ENCODE peak calls at places on chromosomes 16 and 17, in four cellular contexts. Y is gastrocnemius medialis, K is H1, L is A549. Z is an unnamed sample.
A peak's percentile ranks its signal among the peaks of the same experiment; 100 is the strongest.

GRCh38 chr16:70677499-70678120 is 8.2 kb downstream of the MTSS2 start:
- DNase-seq in Y (no peak), K (no peak), L (no peak), Z (no peak)

GRCh38 chr17:4598776-4599504 is 14.6 kb downstream of the SMTNL2 start:
- DNase-seq in Y (peak; percentile 93), K (no peak), L (no peak), Z (no peak)

GRCh38 chr17:66777689-66778225 is 57.2 kb upstream of the CACNG5 start:
- DNase-seq in Y (no peak), K (peak; percentile 78), L (no peak), Z (peak; percentile 79)

GRCh38 chr16:57616241-57616640 is 12.2 kb upstream of the ADGRG1 start:
- DNase-seq in Y (no peak), K (no peak), L (no peak), Z (no peak)

GRCh38 chr17:76612977-76613851 is 27.6 kb upstream of the ST6GALNAC2 start:
- DNase-seq in Y (no peak), K (peak; percentile 51), L (peak; percentile 58), Z (peak; percentile 82)

GRCh38 chr17:61064087-61064951 is 335.3 kb upstream of the TBX2 start:
- DNase-seq in Y (no peak), K (no peak), L (no peak), Z (no peak)

GRCh38 chr17:869067-869466 is 86.9 kb downstream of the MRM3 start:
- DNase-seq in Y (peak; percentile 97), K (no peak), L (no peak), Z (no peak)

GRCh38 chr16:84065536-84066132 is 23.0 kb upstream of the SLC38A8 start:
- DNase-seq in Y (peak; percentile 49), K (no peak), L (peak; percentile 62), Z (no peak)

GRCh38 chr17:81939218-81939617 is 2.1 kb upstream of the PYCR1 start:
- DNase-seq in Y (no peak), K (no peak), L (no peak), Z (no peak)

Z was measured in iPS DF 6.9.